ENCODE peak calls at places on chromosome 11, in four cellular contexts. G, M, D and E are unnamed samples.
A peak's percentile ranks its signal among the peaks of the same experiment; 100 is the strongest.

GRCh38 chr11:20444537-20444936 is 57.0 kb downstream of the PRMT3 start:
- DNase-seq in G (no peak), M (no peak), D (no peak), E (no peak)

GRCh38 chr11:131691558-131692041 is 321.2 kb downstream of the NTM start:
- DNase-seq in G (peak; percentile 72), M (peak; percentile 94), D (peak; percentile 82), E (no peak)

GRCh38 chr11:61158691-61159381 is 2.4 kb downstream of the VPS37C start:
- DNase-seq in G (no peak), M (no peak), D (no peak), E (no peak)

GRCh38 chr11:113114452-113115027 is 153.3 kb downstream of the NCAM1 start:
- DNase-seq in G (peak; percentile 62), M (peak; percentile 49), D (no peak), E (no peak)

GRCh38 chr11:2775626-2776350 is 76.0 kb upstream of the KCNQ1OT1 start:
- DNase-seq in G (peak; percentile 8), M (no peak), D (no peak), E (no peak)

GRCh38 chr11:122671270-122671906 is 15.9 kb downstream of the UBASH3B start:
- DNase-seq in G (no peak), M (no peak), D (no peak), E (no peak)

GRCh38 chr11:107991868-107992414 is 16.8 kb upstream of the CUL5 start:
- DNase-seq in G (no peak), M (no peak), D (no peak), E (no peak)

GRCh38 chr11:2510626-2511402 is 66.0 kb downstream of the KCNQ1 start:
- DNase-seq in G (peak; percentile 3), M (peak; percentile 50), D (peak; percentile 4), E (no peak)

GRCh38 chr11:13283636-13284035 is 6.0 kb downstream of the BMAL1 start:
- DNase-seq in G (peak; percentile 73), M (no peak), D (no peak), E (no peak)

GRCh38 chr11:104881117-104881794 is 17.0 kb downstream of the CASP12 start:
- DNase-seq in G (no peak), M (no peak), D (no peak), E (no peak)

GRCh38 chr11:104873252-104873651 is 25.0 kb downstream of the CASP12 start:
- DNase-seq in G (peak; percentile 37), M (no peak), D (peak; percentile 11), E (no peak)

GRCh38 chr11:104876324-104876723 is 21.9 kb downstream of the CASP12 start:
- DNase-seq in G (no peak), M (no peak), D (no peak), E (no peak)

GRCh38 chr11:104879514-104880190 is 18.6 kb downstream of the CASP12 start:
- DNase-seq in G (no peak), M (no peak), D (no peak), E (no peak)

GRCh38 chr11:104876838-104877500 is 21.3 kb downstream of the CASP12 start:
- DNase-seq in G (no peak), M (peak; percentile 29), D (no peak), E (no peak)
- TF ChIP-seq USF1 in G (no peak), M (no peak), D (no peak), E (no peak)

GRCh38 chr11:97259434-97259833 is 869.6 kb downstream of the JRKL start:
- DNase-seq in G (no peak), M (no peak), D (no peak), E (no peak)
- TF ChIP-seq USF1 in G (no peak), M (no peak), D (no peak), E (no peak)

DNA sequence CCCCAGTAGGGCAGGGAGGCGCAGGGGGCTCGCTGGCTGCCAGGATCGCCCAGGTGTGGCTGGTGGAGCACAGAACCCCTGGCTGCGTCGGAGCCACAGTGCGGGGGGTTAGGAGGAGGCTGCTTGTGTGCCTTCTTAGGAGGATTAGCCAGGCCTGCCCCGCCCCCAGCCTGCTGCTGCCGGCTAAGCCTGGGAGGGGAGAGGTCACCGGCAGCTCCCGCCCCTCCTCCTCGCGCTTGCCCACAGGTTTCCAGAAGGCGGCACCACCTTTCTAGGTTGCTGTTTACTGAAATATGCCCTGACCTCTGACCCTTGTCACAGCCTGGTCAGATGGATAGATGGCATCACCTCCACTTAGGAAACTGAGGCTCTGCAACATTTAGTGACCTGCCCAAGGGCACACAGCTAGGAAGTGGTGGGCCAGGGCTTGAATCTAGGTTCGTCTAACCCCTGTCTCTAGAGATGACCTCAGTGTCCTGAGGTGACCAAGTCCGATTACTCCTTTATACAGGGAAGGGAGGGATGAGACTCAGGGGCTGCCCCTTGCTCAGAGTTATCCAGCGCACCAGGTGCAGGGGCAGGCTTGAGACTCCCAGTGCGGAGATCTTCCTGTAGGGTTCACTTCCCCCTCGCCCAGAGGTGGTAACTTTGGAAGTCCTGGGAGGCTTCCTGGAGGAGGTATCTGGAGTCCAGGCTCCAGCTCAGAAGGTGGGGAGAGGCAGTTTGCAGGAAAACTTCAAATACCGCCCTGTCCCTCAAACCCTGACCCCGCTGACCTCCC is 44.0 kb downstream of the MYO7A start:
- DNase-seq in G (peak; percentile 85), M (no peak), D (peak; percentile 81), E (no peak)
- TF ChIP-seq USF1 in G (no peak), M (no peak), D (no peak), E (no peak)

GRCh38 chr11:73236205-73236765 is 18.2 kb downstream of the P2RY2 start:
- DNase-seq in G (no peak), M (no peak), D (no peak), E (no peak)

GRCh38 chr11:73239111-73239521 is 21.0 kb downstream of the P2RY2 start:
- DNase-seq in G (no peak), M (no peak), D (no peak), E (no peak)

GRCh38 chr11:73237471-73238290 is 19.6 kb downstream of the P2RY2 start:
- DNase-seq in G (no peak), M (no peak), D (no peak), E (no peak)

GRCh38 chr11:73235236-73235786 is 17.2 kb downstream of the P2RY2 start:
- DNase-seq in G (no peak), M (no peak), D (no peak), E (no peak)

GRCh38 chr11:73236879-73237278 is 18.8 kb downstream of the P2RY2 start:
- DNase-seq in G (peak; percentile 83), M (peak; percentile 63), D (peak; percentile 62), E (no peak)
- TF ChIP-seq USF1 in G (no peak), M (no peak), D (no peak), E (no peak)

GRCh38 chr11:110986016-110986415 is 259.5 kb upstream of the POU2AF2 start:
- DNase-seq in G (no peak), M (no peak), D (no peak), E (no peak)
- TF ChIP-seq USF1 in G (no peak), M (no peak), D (no peak), E (no peak)

GRCh38 chr11:27294654-27295053 is 68.4 kb downstream of the CCDC34 start:
- DNase-seq in G (no peak), M (no peak), D (no peak), E (no peak)
- TF ChIP-seq USF1 in G (no peak), M (no peak), D (no peak), E (no peak)

DNA sequence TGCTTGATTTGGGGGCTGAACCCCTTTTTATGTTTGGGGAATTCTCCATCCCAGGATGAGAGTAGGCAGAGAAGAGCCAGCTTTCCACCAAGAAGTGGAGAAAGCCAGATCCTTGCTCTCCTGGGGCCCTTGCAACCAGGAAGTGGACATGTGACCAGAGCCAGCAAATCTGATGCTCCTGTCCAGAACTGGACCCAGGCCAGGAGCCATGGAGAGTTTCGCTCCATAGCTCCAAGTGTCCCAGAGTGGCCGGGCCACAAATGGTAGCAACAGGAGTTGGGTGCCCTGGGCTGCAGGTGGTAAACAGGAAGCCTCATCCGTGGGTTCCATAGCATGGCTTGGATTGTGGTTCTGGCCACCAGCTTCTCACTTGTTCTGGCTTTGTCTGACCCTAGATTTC is 93.9 kb upstream of the CD82 start:
- DNase-seq in G (no peak), M (no peak), D (no peak), E (no peak)
- TF ChIP-seq USF1 in G (no peak), M (no peak), D (no peak), E (no peak)

GRCh38 chr11:93668171-93668570 is 6.7 kb downstream of the CEP295 start:
- DNase-seq in G (no peak), M (no peak), D (no peak), E (no peak)

GRCh38 chr11:93659841-93660240 is 1.6 kb upstream of the CEP295 start:
- DNase-seq in G (no peak), M (no peak), D (no peak), E (no peak)

GRCh38 chr11:93663021-93663420 is 1.5 kb downstream of the CEP295 start:
- DNase-seq in G (no peak), M (no peak), D (peak; percentile 8), E (no peak)

GRCh38 chr11:93659216-93659615 is 2.3 kb upstream of the CEP295 start:
- DNase-seq in G (no peak), M (no peak), D (no peak), E (no peak)

DNA sequence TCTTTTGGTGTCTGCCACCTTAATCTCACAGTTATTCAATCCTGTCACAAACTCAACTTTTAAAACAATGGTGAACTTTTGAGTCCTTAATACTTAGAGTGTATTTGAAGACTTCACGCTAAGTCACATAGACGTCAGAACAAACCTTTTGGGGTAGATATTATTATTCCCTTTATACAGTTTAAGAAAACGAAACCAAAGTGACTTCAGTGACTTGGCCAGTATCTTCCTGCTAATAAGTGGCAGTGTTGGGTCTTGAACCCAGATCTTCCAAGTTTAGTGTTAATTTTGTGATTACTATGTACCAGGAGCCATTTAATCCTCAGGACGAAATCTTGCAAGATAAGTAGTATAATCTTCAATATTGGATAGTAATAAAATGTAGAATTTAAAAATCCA is 694 bp downstream of the CEP295 start:
- DNase-seq in G (no peak), M (no peak), D (no peak), E (no peak)
- TF ChIP-seq USF1 in G (no peak), M (no peak), D (no peak), E (no peak)

DNA sequence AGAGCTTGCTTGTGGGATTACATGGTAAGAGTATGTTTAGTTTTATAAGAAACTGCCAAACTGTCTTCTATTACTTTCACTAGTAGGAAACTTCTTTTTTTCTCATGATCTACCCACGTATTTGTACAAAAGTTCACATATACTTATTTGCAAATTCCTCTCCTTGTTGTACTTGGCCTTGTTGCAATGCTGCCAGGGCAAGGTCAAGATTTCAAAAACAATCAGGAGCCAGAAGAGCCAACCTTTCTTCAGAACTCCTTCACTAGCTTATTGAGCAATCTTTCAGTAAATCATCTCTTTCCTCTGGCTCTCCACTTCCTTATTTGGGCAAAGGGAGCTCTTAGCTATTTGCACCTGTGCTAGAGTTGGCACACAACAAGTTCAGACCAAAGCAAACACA is 9.7 kb downstream of the SRSF8 start:
- DNase-seq in G (no peak), M (no peak), D (no peak), E (no peak)
- TF ChIP-seq USF1 in G (no peak), M (no peak), D (no peak), E (no peak)

DNA sequence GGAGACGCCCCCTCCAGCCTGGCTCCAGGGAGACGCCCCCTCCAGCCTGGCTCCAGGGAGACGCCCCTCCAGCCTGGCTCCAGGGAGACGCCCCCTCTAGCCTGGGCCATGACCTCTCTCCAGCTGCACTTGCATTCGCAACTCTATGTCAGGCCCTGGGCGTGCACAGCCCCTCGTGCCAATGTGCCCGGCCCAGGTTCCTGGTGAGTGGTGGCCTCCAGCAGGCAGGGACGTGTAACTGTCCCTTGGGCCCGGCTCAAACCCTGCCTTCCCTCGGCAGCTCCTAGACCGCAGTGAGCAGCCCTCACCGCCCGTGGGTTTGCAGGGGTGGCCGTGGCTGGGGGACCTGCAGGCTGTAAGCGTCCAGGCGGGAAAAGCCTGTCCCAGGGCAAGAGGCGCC is 6.8 kb downstream of the MUC6 start:
- DNase-seq in G (no peak), M (no peak), D (no peak), E (no peak)
- TF ChIP-seq USF1 in G (no peak), M (no peak), D (no peak), E (no peak)